ENCODE peak calls at places on chromosome 13, in nine cellular contexts. E is astrocyte; U is adipocyte; B is upper lobe of left lung; N is CD8-positive, alpha-beta memory T cell; I is CD8-positive, alpha-beta T cell; J is CD4-positive, alpha-beta memory T cell; D is adrenal gland; X is mammary epithelial cell. F is an unnamed sample. For H3K4me1 and H3K27me3, the result is how much of the 10 kb centered on the place peaks cover.

GRCh38 chr13:24516919-24517318 is 4.3 kb upstream of the PARP4 start:
- DNase-seq in E (no peak), U (no peak), B (no peak), N (no peak), I (no peak), J (no peak), D (no peak), X (no peak), F (no peak)

GRCh38 chr13:107284168-107284567 is 716.2 kb upstream of the ARGLU1 start:
- DNase-seq in E (peak), U (peak), B (no peak), N (no peak), I (no peak), J (no peak), D (no peak), X (no peak), F (peak)

GRCh38 chr13:76522083-76522755 is 364.0 kb downstream of the KCTD12 start:
- DNase-seq in E (peak), U (peak), B (no peak), N (no peak), I (no peak), J (no peak), D (no peak), X (peak), F (no peak)

GRCh38 chr13:31697290-31697689 is 42.0 kb upstream of the RXFP2 start:
- DNase-seq in E (peak), U (peak), B (no peak), N (no peak), I (no peak), J (no peak), D (no peak), X (peak), F (no peak)

GRCh38 chr13:81048026-81048461 is 707.1 kb upstream of the SPRY2 start:
- DNase-seq in E (no peak), U (no peak), B (no peak), N (no peak), I (no peak), J (no peak), D (no peak), X (peak), F (no peak)

GRCh38 chr13:23771966-23772365 is 117.2 kb downstream of the MIPEP start:
- DNase-seq in E (peak), U (no peak), B (no peak), N (no peak), I (no peak), J (no peak), D (no peak), X (peak), F (no peak)

GRCh38 chr13:43879323-43880181 is at the start of the genes CCDC122 and LACC1:
- DNase-seq in E (peak), U (peak), B (peak), N (peak), I (peak), J (peak), D (peak), X (peak), F (peak)

GRCh38 chr13:79320433-79320832 is 85.6 kb downstream of the RBM26 start:
- DNase-seq in E (no peak), U (no peak), B (no peak), N (no peak), I (no peak), J (no peak), D (no peak), X (no peak), F (no peak)

GRCh38 chr13:73034901-73035300 is 23.9 kb upstream of the KLF5 start:
- DNase-seq in E (no peak), U (no peak), B (no peak), N (no peak), I (no peak), J (no peak), D (no peak), X (no peak), F (no peak)

GRCh38 chr13:99322297-99323103 is 15.3 kb upstream of the GPR183 start:
- DNase-seq in E (peak), U (peak), B (no peak), N (peak), I (peak), J (peak), D (no peak), X (peak), F (peak)

GRCh38 chr13:30685320-30685859 is 50.0 kb upstream of the ALOX5AP start:
- DNase-seq in E (no peak), U (no peak), B (no peak), N (no peak), I (no peak), J (no peak), D (no peak), X (no peak), F (no peak)

GRCh38 chr13:26300140-26300539 is 46.2 kb downstream of the CDK8 start:
- DNase-seq in E (peak), U (peak), B (no peak), N (no peak), I (no peak), J (no peak), D (no peak), X (peak), F (peak)

GRCh38 chr13:50592412-50593145 is 250.9 kb downstream of the DLEU7 start:
- DNase-seq in E (peak), U (peak), B (no peak), N (no peak), I (no peak), J (no peak), D (no peak), X (peak), F (no peak)

GRCh38 chr13:63198076-63198475 is 1782.4 kb upstream of the PCDH20 start:
- DNase-seq in E (peak), U (peak), B (no peak), N (no peak), I (no peak), J (no peak), D (no peak), X (no peak), F (no peak)

GRCh38 chr13:95254341-95254740 is 46.9 kb downstream of the ABCC4 start:
- DNase-seq in E (peak), U (peak), B (no peak), N (no peak), I (no peak), J (no peak), D (no peak), X (peak), F (no peak)

GRCh38 chr13:97749174-97749573 is 204.3 kb upstream of the IPO5 start:
- DNase-seq in E (peak), U (no peak), B (no peak), N (no peak), I (no peak), J (no peak), D (no peak), X (peak), F (no peak)

GRCh38 chr13:74771964-74772363 is 637.8 kb upstream of the KLF12 start:
- DNase-seq in E (peak), U (peak), B (no peak), N (no peak), I (no peak), J (no peak), D (no peak), X (peak), F (no peak)

GRCh38 chr13:28137556-28137955 is 789 bp upstream of the PAN3 start:
- DNase-seq in E (no peak), U (peak), B (no peak), N (no peak), I (no peak), J (no peak), D (peak), X (no peak), F (no peak)

GRCh38 chr13:23599083-23599925 is 29.1 kb downstream of the TNFRSF19 start:
- DNase-seq in E (no peak), U (no peak), B (no peak), N (no peak), I (no peak), J (no peak), D (no peak), X (no peak), F (no peak)

GRCh38 chr13:90154311-90154960 is 1193.1 kb upstream of the MIR17HG start:
- DNase-seq in E (peak), U (no peak), B (no peak), N (no peak), I (no peak), J (no peak), D (no peak), X (peak), F (no peak)

GRCh38 chr13:89401209-89401810 is 1730.1 kb downstream of the SLITRK5 start:
- DNase-seq in E (peak), U (peak), B (no peak), N (no peak), I (no peak), J (no peak), D (no peak), X (peak), F (no peak)

GRCh38 chr13:80338781-80339577 is 1.9 kb downstream of the SPRY2 start:
- DNase-seq in E (peak), U (peak), B (peak), N (no peak), I (peak), J (no peak), D (peak), X (peak), F (peak)

GRCh38 chr13:106617561-106617960 is 49.6 kb upstream of the ARGLU1 start:
- DNase-seq in E (peak), U (peak), B (no peak), N (no peak), I (no peak), J (no peak), D (no peak), X (peak), F (peak)

GRCh38 chr13:74990992-74991391 is 491.0 kb downstream of the TBC1D4 start:
- DNase-seq in E (no peak), U (no peak), B (no peak), N (no peak), I (no peak), J (no peak), D (no peak), X (no peak), F (no peak)

GRCh38 chr13:61414686-61415664 is 674 bp downstream of the PCDH20 start:
- DNase-seq in E (peak), U (peak), B (peak), N (no peak), I (no peak), J (no peak), D (no peak), X (peak), F (no peak)

GRCh38 chr13:29465741-29466293 is 129.7 kb downstream of the SLC7A1 start:
- DNase-seq in E (peak), U (peak), B (no peak), N (no peak), I (no peak), J (no peak), D (no peak), X (peak), F (no peak)

GRCh38 chr13:33727356-33728083 is 90.4 kb upstream of the RFC3 start:
- DNase-seq in E (no peak), U (peak), B (no peak), N (no peak), I (no peak), J (no peak), D (no peak), X (no peak), F (no peak)
- H3K4me3 ChIP-seq in E (no peak), U (no peak), B (no peak), N (no peak), I (no peak), J (no peak), D (no peak), X (no peak), F (no peak)

DNA sequence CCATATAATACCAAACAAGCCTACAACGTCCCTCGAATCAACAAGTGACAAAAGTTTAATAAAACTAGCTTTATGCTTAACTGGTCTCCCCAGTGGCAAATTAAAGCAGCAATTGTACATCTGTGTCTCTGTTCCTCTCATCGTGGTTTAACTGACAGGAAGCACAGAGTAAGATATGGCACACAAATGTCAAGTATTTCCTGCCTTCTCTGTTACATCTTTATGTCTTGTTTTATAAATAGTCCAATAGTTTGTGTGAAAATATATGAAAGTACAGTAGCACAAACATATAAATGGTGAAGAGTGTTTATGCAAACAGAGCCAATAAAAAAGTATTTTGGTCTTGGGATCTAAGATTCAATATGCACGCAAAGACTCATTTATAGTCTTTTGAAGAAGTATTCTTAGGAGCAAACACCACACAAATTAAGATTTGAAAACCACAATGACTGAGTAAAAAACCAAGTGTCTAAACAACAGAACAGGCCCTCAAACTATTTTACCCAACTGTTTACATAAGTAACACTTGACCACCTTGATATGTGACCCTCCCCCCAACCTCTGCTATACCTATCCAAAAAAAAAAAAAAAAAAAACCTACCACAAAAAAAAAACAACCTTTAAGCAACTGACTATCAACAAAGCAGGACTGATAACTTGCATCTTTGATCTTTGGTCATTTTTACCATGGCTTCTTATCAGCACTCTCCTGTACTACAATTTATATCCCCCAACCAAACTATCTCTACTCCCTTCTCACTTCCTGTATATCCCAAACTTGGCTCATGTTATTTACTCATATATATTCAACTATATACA is 14.0 kb downstream of the ELF1 start:
- DNase-seq in E (no peak), U (no peak), B (no peak), N (peak), I (no peak), J (peak), D (no peak), X (no peak), F (no peak)
- H3K4me1 ChIP-seq in E (under half), U (under half), B (under half), N (half or more), I (half or more), J (half or more), D (under half), X (under half), F (under half)

GRCh38 chr13:77737583-77738200 is 40.2 kb downstream of the SLAIN1 start:
- DNase-seq in E (no peak), U (no peak), B (no peak), N (no peak), I (no peak), J (no peak), D (no peak), X (no peak), F (no peak)

GRCh38 chr13:77740097-77740496 is 42.6 kb downstream of the SLAIN1 start:
- DNase-seq in E (no peak), U (no peak), B (no peak), N (no peak), I (no peak), J (no peak), D (no peak), X (no peak), F (no peak)

GRCh38 chr13:77745784-77746183 is 48.3 kb downstream of the SLAIN1 start:
- DNase-seq in E (no peak), U (no peak), B (no peak), N (no peak), I (no peak), J (no peak), D (no peak), X (no peak), F (no peak)

GRCh38 chr13:77740931-77741586 is 43.6 kb downstream of the SLAIN1 start:
- DNase-seq in E (no peak), U (no peak), B (no peak), N (no peak), I (no peak), J (no peak), D (no peak), X (no peak), F (no peak)

DNA sequence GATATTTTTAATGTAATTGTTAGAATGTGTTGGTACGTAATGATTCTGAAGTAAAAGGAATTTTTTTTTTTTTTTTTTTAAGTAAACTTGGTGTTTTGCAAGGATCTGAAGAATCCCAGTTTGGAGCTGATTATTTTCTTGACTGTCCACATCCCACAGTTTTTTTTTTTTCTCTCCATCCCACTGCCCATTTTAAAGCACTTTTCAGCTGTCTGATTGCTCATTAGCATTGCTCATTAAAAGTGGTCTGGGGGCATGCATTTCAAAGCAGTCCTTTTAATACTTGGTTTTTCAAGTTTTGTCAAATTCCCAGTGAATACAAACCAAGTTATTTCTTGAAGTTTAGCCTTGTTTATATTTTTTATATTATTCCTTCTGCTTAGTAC is 44.1 kb downstream of the SLAIN1 start:
- DNase-seq in E (no peak), U (no peak), B (no peak), N (no peak), I (no peak), J (no peak), D (no peak), X (no peak), F (no peak)
- H3K27me3 ChIP-seq in E (under half), U (under half), B (under half), N (under half), I (under half), J (under half), D (under half), X (under half), F (under half)

DNA sequence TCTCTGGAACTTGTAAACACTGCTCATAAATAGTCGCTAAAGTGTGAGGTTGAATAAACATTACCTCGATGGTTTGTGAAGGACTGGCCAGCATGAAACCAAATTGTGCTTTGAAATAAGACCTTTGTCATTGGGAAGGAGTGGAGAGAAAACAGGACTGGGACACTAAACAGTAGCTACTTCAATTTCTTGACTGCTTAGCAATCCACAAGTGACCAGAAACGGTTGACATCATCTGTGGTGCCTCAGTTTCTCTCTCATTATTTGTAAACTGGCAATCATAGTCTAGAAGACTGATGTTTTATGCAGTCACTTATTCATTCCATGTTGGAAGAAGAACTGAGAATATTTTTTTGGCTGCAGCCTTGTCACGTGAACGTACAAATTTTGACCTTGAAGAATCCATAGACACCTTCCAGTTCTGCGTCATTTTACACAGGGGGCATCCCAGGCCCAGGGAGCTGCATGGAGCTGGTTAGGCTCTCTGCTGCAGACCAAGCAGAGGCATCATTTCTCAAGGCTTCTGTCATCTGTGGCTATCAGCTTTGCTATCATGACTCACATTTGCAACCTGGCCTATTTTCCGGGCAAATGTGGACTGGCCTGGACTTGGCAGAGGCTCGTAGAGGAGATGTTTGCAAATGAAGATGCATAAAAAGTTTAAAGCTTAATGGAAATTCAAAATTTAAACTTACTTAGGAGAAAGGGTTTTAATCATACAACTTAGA is 391.8 kb downstream of the FGF9 start:
- DNase-seq in E (no peak), U (no peak), B (no peak), N (no peak), I (no peak), J (no peak), D (peak), X (no peak), F (no peak)
- H3K4me3 ChIP-seq in E (no peak), U (no peak), B (no peak), N (peak), I (peak), J (peak), D (no peak), X (no peak), F (no peak)

GRCh38 chr13:110262494-110262893 is 44.5 kb downstream of the COL4A1 start:
- DNase-seq in E (no peak), U (no peak), B (no peak), N (no peak), I (no peak), J (no peak), D (peak), X (no peak), F (peak)
- H3K4me1 ChIP-seq in E (half or more), U (half or more), B (under half), N (under half), I (under half), J (under half), D (under half), X (under half), F (half or more)

GRCh38 chr13:112580912-112581311 is 7.0 kb downstream of the TUBGCP3 start:
- DNase-seq in E (no peak), U (no peak), B (no peak), N (no peak), I (no peak), J (no peak), D (no peak), X (no peak), F (no peak)
- H3K27me3 ChIP-seq in E (under half), U (under half), B (under half), N (under half), I (under half), J (under half), D (under half), X (under half), F (under half)

DNA sequence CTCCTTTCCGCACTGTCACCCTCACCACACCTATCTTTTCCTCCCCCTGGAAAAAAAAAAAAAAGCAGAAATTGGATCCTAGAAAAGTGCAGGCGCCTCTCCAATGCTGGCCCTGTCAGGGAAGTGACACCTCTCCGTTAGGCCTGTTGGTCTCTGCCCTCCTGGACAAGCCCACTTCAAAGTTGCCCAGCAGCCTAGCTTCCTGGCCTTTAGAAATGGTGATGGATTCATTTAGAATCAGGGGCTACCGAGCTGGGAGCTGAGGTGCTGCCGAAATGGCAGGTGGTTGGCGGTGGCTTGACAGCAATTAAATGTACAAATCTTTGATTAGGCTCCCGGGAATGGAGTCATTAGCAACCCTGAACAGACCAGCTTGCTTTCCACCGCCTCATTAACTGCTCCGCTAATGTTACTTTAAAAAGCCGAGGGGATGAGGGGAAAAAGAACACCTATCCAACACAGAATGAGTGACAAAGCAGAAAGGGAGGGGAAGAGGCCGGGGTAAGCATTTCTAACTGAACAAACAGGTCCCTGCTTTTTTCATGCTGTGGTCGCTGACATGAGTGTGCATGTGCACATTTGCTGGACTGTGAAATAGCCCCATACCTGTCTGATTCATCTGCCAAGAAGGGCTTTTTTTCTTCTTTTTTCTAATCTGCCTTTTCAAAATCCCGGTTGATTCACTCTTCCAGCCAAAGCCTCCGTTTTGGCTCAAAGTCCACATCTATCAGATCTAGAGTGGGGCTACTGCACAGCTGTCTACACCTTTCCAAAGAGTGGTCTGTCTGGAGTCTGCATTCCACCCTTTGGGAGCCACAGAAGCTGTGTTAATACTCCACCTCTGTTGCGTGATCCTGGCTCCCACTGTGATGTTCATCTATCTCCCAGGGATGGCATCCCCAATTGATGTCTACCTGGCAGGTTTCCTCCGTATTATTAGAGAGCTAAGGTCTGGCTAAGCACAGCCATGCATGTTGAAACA is 431.9 kb downstream of the COG6 start:
- DNase-seq in E (no peak), U (no peak), B (no peak), N (no peak), I (no peak), J (no peak), D (no peak), X (peak), F (no peak)
- H3K4me3 ChIP-seq in E (no peak), U (no peak), B (no peak), N (no peak), I (no peak), J (no peak), D (no peak), X (no peak), F (no peak)